ENCODE peak calls at places on chromosomes 11 and 22, in four cellular contexts. L, K, H and R are unnamed samples.

GRCh38 chr22:44755000-44755399 is 2.6 kb downstream of the ARHGAP8 start:
- DNase-seq in L (no peak), H (no peak), K (no peak), R (no peak)

GRCh38 chr11:118924591-118925585 is 838 bp downstream of the BCL9L start:
- DNase-seq in K (peak; percentile 76), L (no peak), H (no peak), R (no peak)

GRCh38 chr11:67266424-67267187 is at the start of gene GRK2:
- DNase-seq in K (peak; percentile 71), L (no peak), H (no peak), R (no peak)

GRCh38 chr11:34940026-34940677 is 23.7 kb downstream of the PDHX start:
- DNase-seq in L (no peak), H (no peak), K (no peak), R (no peak)

GRCh38 chr11:122814401-122814800 is 23.9 kb upstream of the CRTAM start:
- DNase-seq in L (no peak), K (no peak), H (no peak), R (no peak)

GRCh38 chr11:3942956-3943497 is 87.6 kb downstream of the STIM1 start:
- DNase-seq in H (no peak), L (no peak), K (no peak), R (no peak)

GRCh38 chr11:85955531-85955930 is 100.3 kb downstream of the CCDC83 start:
- DNase-seq in K (no peak), H (no peak), L (no peak), R (peak; percentile 39)

GRCh38 chr11:44611088-44611487 is 45.6 kb downstream of the CD82 start:
- DNase-seq in K (no peak), H (no peak), L (no peak), R (no peak)

GRCh38 chr11:117884994-117885393 is 8.5 kb upstream of the FXYD6 start:
- DNase-seq in L (no peak), H (no peak), K (no peak), R (peak; percentile 61)

GRCh38 chr11:62544521-62545436 is 1.8 kb downstream of the AHNAK start:
- DNase-seq in K (peak; percentile 73), H (no peak), L (no peak), R (no peak)

GRCh38 chr11:131464481-131464880 is 94.1 kb downstream of the NTM start:
- DNase-seq in H (no peak), K (no peak), L (no peak), R (no peak)

GRCh38 chr22:25627271-25627848 is 62.9 kb downstream of the GRK3 start:
- DNase-seq in K (no peak), L (no peak), H (no peak), R (no peak)

GRCh38 chr11:12173111-12173510 is 62.7 kb downstream of the MICAL2 start:
- DNase-seq in K (no peak), H (no peak), L (no peak), R (no peak)
- H3K27ac ChIP-seq in K (peak overlapping the region; percentile 12), H (peak overlapping the region; percentile 51), L (no peak overlapping the region), R (peak overlapping the region; percentile 39)

GRCh38 chr11:10329356-10329755 is 24.5 kb downstream of the ADM start:
- DNase-seq in H (no peak), L (no peak), K (no peak), R (no peak)

GRCh38 chr11:10327254-10327653 is 22.4 kb downstream of the ADM start:
- DNase-seq in L (no peak), H (no peak), K (no peak), R (no peak)

GRCh38 chr11:10329935-10330334 is 25.1 kb downstream of the ADM start:
- DNase-seq in H (no peak), K (no peak), L (no peak), R (no peak)

GRCh38 chr11:10326080-10326964 is 21.4 kb downstream of the ADM start:
- DNase-seq in K (peak; percentile 70), L (no peak), H (no peak), R (no peak)

DNA sequence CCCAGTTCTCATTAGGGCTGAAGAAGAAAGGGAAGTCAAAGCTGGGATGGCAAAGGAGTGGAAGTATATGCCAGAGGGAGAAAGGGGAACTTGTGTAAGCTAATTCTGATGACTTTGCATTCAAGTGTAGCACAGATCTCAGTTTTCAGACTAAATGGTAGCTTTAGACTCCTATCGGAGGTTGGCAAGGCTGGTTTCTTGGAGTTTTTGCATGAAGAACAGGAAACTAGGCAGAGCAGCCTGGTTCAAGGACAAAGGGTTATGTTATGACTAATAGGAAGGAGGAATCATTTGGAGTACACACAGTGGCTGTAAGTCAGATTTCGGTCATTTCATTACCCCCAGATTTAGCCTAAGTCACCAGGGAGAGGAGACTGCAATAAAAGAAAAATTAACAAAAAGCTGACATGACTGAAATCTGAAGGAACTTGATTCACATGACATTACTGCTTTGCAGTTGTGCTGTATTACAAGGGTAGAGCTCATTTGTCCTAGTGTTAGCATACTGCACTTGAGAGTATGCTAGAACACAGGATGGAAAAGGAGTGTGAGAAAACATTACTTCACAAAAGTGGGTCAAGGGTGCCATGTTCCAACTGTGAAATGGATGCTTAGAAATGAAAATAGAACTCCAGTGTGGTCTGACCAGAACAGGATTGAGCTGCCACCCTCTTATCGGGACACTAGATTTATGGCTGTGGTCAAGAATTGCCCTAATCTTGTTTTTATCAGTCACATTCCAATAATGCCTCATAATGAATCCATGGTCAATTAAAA is 23.6 kb downstream of the ADM start:
- DNase-seq in H (no peak), K (no peak), L (no peak), R (no peak)
- H3K27ac ChIP-seq in H (peak overlapping the region; percentile 60), K (no peak overlapping the region), L (no peak overlapping the region), R (no peak overlapping the region)

GRCh38 chr22:48367731-48368130 is 1459.9 kb downstream of the BRD1 start:
- DNase-seq in H (no peak), K (no peak), L (no peak), R (no peak)
- H3K27ac ChIP-seq in H (no peak overlapping the region), K (no peak overlapping the region), L (no peak overlapping the region), R (no peak overlapping the region)

GRCh38 chr11:71244116-71244815 is 8.1 kb downstream of the SHANK2 start:
- DNase-seq in K (no peak), H (no peak), L (no peak), R (no peak)
- H3K27ac ChIP-seq in K (no peak overlapping the region), H (no peak overlapping the region), L (no peak overlapping the region), R (no peak overlapping the region)

GRCh38 chr22:49751318-49751967 is 76.2 kb downstream of the BRD1 start:
- DNase-seq in H (no peak), K (no peak), L (no peak), R (no peak)
- H3K27ac ChIP-seq in H (no peak overlapping the region), K (no peak overlapping the region), L (no peak overlapping the region), R (no peak overlapping the region)

GRCh38 chr22:45917146-45917545 is 59.8 kb downstream of the WNT7B start:
- DNase-seq in H (no peak), L (no peak), K (no peak), R (no peak)

GRCh38 chr22:45922256-45922655 is 54.7 kb downstream of the WNT7B start:
- DNase-seq in L (no peak), H (no peak), K (no peak), R (no peak)

GRCh38 chr22:45917700-45918454 is 59.1 kb downstream of the WNT7B start:
- DNase-seq in H (no peak), K (no peak), L (no peak), R (no peak)

GRCh38 chr22:45918455-45919370 is 58.2 kb downstream of the WNT7B start:
- DNase-seq in K (no peak), L (peak; percentile 79), H (no peak), R (no peak)

DNA sequence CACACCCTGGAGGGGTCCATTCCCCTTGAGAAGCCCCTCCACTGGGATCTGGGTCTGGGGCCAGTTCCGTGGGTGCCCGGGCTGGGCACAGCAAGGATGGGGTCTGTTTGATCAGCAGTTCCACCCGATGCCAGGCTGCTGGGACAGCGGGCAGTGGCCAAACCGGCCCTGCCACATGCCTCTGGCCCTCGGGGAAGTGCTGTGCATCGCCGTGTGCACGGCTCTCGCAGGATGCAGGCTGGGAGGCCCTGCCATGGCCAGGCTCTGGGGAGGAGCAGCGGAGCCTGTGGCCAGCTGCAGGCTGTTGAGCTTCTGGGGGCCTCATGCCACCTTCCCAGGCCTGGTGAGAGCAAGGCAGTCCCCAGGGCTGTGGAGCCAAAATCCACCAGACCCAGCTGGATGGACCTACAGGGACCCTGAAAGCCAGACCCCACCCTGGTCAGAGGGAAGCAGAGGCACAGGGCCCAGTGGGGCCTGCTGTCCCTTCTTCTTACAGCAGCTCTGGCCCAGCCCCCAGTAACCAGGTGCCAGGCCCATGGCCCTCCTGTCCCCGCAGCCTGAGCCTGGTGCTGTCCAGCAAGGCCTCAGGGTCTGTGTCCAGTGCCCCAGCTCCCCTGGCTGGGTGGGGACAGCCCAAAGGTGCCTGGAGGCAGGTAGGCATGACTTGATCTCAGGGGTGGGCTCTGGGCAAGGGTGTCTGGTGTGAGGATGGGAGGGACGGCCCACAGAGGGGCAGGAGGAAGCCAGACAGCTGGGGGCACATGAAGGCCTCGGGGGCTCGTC is 57.3 kb downstream of the WNT7B start:
- DNase-seq in K (no peak), L (no peak), H (no peak), R (no peak)
- H3K27ac ChIP-seq in K (no peak overlapping the region), L (peak overlapping the region; percentile 88), H (no peak overlapping the region), R (no peak overlapping the region)